ENCODE peak calls at places on chromosomes 16 and 17, in nine cellular contexts. R is kidney epithelial cell; M is CD4-positive, alpha-beta T cell; G is GM12865; Y is choroid plexus epithelial cell; Z is fibroblast of lung; P is neural progenitor cell; E is mucosa of descending colon; J is fibroblast of villous mesenchyme. W is an unnamed sample.
A peak's percentile ranks its signal among the peaks of the same experiment; 100 is the strongest.

GRCh38 chr16:57651344-57652333 is 16.5 kb upstream of the ADGRG3 start:
- DNase-seq in R (no peak), M (no peak), G (peak; percentile 24), Y (no peak), Z (no peak), P (no peak), E (no peak), J (no peak), W (no peak)

GRCh38 chr17:28379814-28380571 is 8.5 kb downstream of the SARM1 start:
- DNase-seq in R (no peak), M (no peak), G (no peak), Y (peak; percentile 26), Z (peak; percentile 62), P (no peak), E (no peak), J (peak; percentile 85), W (no peak)

GRCh38 chr16:53968896-53969295 is 264.9 kb downstream of the FTO start:
- DNase-seq in R (no peak), M (no peak), G (no peak), Y (peak; percentile 48), Z (peak; percentile 17), P (no peak), E (no peak), J (no peak), W (no peak)

GRCh38 chr16:70770968-70771552 is 29.9 kb downstream of the VAC14 start:
- DNase-seq in R (no peak), M (peak; percentile 45), G (peak; percentile 55), Y (peak; percentile 71), Z (peak; percentile 39), P (peak; percentile 64), E (peak; percentile 77), J (peak; percentile 52), W (peak; percentile 70)

GRCh38 chr17:76523084-76524037 is 14.1 kb downstream of the CYGB start:
- DNase-seq in R (no peak), M (peak; percentile 77), G (peak; percentile 80), Y (peak; percentile 58), Z (peak; percentile 30), P (peak; percentile 86), E (peak; percentile 88), J (peak; percentile 70), W (peak; percentile 86)

GRCh38 chr17:12673788-12674187 is 8.1 kb downstream of the MYOCD start:
- DNase-seq in R (no peak), M (no peak), G (no peak), Y (peak; percentile 41), Z (peak; percentile 34), P (no peak), E (no peak), J (peak; percentile 47), W (no peak)

GRCh38 chr16:87556941-87557459 is 45.3 kb upstream of the JPH3 start:
- DNase-seq in R (no peak), M (no peak), G (no peak), Y (no peak), Z (no peak), P (no peak), E (peak; percentile 42), J (peak; percentile 86), W (no peak)

GRCh38 chr16:79261461-79261860 is 339.1 kb downstream of the MAF start:
- DNase-seq in R (no peak), M (peak; percentile 23), G (peak; percentile 15), Y (no peak), Z (no peak), P (peak; percentile 79), E (peak; percentile 73), J (no peak), W (no peak)

GRCh38 chr17:30230596-30231125 is 4.8 kb downstream of the SLC6A4 start:
- DNase-seq in R (no peak), M (no peak), G (no peak), Y (no peak), Z (no peak), P (no peak), E (no peak), J (no peak), W (no peak)

GRCh38 chr16:72458035-72458434 is 286.1 kb upstream of the PMFBP1 start:
- DNase-seq in R (no peak), M (no peak), G (no peak), Y (no peak), Z (no peak), P (no peak), E (no peak), J (no peak), W (no peak)

GRCh38 chr17:77531002-77531401 is 390.2 kb downstream of the SEC14L1 start:
- DNase-seq in R (no peak), M (no peak), G (no peak), Y (no peak), Z (no peak), P (no peak), E (no peak), J (no peak), W (no peak)

GRCh38 chr17:64739316-64740058 is 77.4 kb upstream of the SMURF2 start:
- DNase-seq in R (no peak), M (no peak), G (no peak), Y (peak; percentile 47), Z (peak; percentile 82), P (peak; percentile 20), E (no peak), J (peak; percentile 66), W (no peak)

GRCh38 chr16:85923153-85924021 is 24.4 kb downstream of the IRF8 start:
- DNase-seq in R (no peak), M (no peak), G (no peak), Y (peak; percentile 58), Z (peak; percentile 40), P (no peak), E (no peak), J (peak; percentile 75), W (no peak)

GRCh38 chr17:7356072-7356549 is 1.2 kb downstream of the TMEM95 start:
- DNase-seq in R (no peak), M (peak; percentile 86), G (peak; percentile 91), Y (peak; percentile 75), Z (peak; percentile 52), P (peak; percentile 93), E (peak; percentile 94), J (peak; percentile 70), W (peak; percentile 86)

GRCh38 chr17:50903604-50904521 is 37.7 kb upstream of the TOB1 start:
- DNase-seq in R (no peak), M (no peak), G (peak; percentile 54), Y (peak; percentile 81), Z (peak; percentile 62), P (no peak), E (no peak), J (peak; percentile 84), W (no peak)

GRCh38 chr17:33292184-33292980 is 713 bp downstream of the ASIC2 start:
- DNase-seq in R (no peak), M (no peak), G (no peak), Y (peak; percentile 12), Z (peak; percentile 56), P (peak; percentile 79), E (peak; percentile 70), J (peak; percentile 13), W (peak; percentile 35)
- TF ChIP-seq CTCF in R (peak; percentile 75), M (no peak), G (peak; percentile 6), Y (no peak), Z (no peak), P (peak; percentile 66), E (peak; percentile 22), J (no peak), W (no peak)

DNA sequence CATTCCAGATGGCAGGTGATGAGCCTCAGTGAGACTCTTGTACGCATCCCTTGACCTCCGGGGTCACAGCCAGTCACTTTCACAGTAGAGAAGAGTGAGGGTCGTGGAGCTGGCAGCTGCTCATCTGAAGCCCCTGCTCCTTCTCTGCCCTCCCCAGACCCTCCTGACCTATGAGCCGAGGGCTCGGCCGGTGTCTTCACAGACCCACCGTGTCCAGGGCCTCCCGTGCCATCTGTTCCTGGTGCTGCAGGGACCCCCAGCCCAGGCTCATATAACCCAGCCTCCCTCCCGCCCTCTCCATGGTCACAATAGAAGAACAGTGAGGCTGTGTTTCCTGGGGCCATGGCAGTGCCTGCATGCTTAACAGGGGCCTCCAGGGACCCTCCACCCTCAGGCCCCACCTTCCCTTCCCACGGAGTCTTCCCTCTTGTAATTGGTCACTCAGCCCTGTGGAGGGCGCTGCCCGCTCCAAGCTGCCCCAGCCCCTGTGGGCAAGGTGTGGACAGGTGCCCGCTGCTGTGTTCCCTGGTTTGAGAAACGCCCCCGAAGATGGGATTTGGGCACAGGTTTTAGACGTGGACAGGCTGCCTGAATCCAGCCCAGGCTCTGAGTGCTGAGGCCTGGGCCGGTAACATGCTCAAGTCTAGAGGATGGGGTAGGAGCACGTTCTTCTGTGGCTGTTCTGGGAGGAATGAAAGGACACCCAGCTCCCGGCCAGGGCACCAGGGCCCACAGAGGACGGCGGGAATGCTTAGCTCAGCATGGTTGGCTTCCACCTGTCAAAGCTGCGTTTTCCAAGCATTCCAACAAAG is 38.7 kb downstream of the ACSF3 start:
- DNase-seq in R (no peak), M (no peak), G (no peak), Y (no peak), Z (no peak), P (no peak), E (peak; percentile 14), J (no peak), W (no peak)
- TF ChIP-seq CTCF in R (no peak), M (no peak), G (no peak), Y (no peak), Z (no peak), P (peak; percentile 10), E (no peak), J (no peak), W (no peak)

DNA sequence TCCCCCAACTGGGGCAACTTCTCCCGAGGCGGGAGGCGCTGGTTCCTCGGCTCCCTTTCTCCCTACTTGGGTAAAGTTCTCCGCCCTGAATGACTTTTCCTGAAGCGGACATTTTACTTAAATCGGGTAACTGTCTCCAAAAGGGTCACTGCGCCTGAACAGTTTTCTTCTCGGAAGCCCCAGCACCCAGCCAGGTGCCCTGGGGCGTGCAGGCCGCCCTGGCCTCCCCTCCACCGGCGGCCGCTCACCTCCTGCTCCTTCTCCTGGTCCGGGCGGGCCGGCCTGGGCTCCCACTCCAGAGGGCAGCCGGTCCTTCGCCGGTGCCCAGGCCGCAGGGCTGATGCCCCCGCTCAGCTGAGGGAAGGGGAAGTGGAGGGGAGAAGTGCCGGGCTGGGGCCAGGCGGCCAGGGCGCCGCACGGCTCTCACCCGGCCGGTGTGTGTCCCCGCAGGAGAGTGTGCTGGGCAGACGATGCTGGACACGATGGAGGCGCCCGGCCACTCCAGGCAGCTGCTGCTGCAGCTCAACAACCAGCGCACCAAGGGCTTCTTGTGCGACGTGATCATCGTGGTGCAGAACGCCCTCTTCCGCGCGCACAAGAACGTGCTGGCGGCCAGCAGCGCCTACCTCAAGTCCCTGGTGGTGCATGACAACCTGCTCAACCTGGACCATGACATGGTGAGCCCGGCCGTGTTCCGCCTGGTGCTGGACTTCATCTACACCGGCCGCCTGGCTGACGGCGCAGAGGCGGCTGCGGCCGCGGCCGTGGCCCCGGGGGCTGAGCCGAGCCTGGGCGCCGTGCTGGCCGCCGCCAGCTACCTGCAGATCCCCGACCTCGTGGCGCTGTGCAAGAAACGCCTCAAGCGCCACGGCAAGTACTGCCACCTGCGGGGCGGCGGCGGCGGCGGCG is 1.6 kb downstream of the HIC1 start:
- DNase-seq in R (no peak), M (peak; percentile 38), G (peak; percentile 88), Y (peak; percentile 79), Z (peak; percentile 73), P (peak; percentile 71), E (peak; percentile 65), J (peak; percentile 53), W (peak; percentile 79)
- TF ChIP-seq CTCF in R (no peak), M (peak; percentile 35), G (peak; percentile 9), Y (no peak), Z (no peak), P (no peak), E (no peak), J (no peak), W (peak; percentile 38)

GRCh38 chr17:41127371-41127770 is 3.4 kb upstream of the KRTAP4-12 start:
- DNase-seq in R (no peak), M (no peak), G (no peak), Y (no peak), Z (no peak), P (no peak), E (no peak), J (no peak), W (no peak)
- TF ChIP-seq CTCF in R (no peak), M (no peak), G (no peak), Y (no peak), Z (no peak), P (no peak), E (no peak), J (no peak), W (no peak)

GRCh38 chr17:58541249-58541648 is 26.8 kb upstream of the MTMR4 start:
- DNase-seq in R (no peak), M (no peak), G (peak; percentile 54), Y (peak; percentile 48), Z (no peak), P (peak; percentile 37), E (no peak), J (no peak), W (peak; percentile 54)
- TF ChIP-seq CTCF in R (peak; percentile 24), M (no peak), G (peak; percentile 58), Y (peak; percentile 64), Z (peak; percentile 33), P (peak; percentile 54), E (no peak), J (peak; percentile 53), W (peak; percentile 58)